ENCODE peak calls at places on chromosome 22, in seven cellular contexts. J is MCF 10A; L is CD8-positive, alpha-beta T cell; H is foreskin keratinocyte; C is AG04450; G is WTC11; D is cardiac fibroblast. B is an unnamed sample.

GRCh38 chr22:22060200-22061084 is 77.9 kb upstream of the TOP3B start:
- DNase-seq in J (peak; percentile 61), D (peak; percentile 26), H (peak; percentile 30), C (no peak), L (no peak), G (peak; percentile 93), B (peak; percentile 29)

GRCh38 chr22:46471901-46472721 is 65.3 kb downstream of the CELSR1 start:
- DNase-seq in H (peak; percentile 44), J (no peak), D (no peak), G (no peak), L (no peak), C (no peak), B (no peak)

GRCh38 chr22:23775779-23776375 is 3.2 kb downstream of the MMP11 start:
- DNase-seq in G (no peak), C (no peak), L (no peak), H (no peak), D (no peak), J (no peak), B (no peak)

GRCh38 chr22:27726726-27727449 is 74.7 kb downstream of the MN1 start:
- DNase-seq in G (no peak), H (peak; percentile 52), J (peak; percentile 84), D (peak; percentile 93), L (no peak), C (no peak), B (no peak)

GRCh38 chr22:24134090-24134846 is 47.0 kb upstream of the SUSD2 start:
- DNase-seq in H (no peak), G (no peak), C (no peak), L (peak; percentile 72), J (no peak), D (no peak), B (no peak)

GRCh38 chr22:45922661-45923060 is 54.3 kb downstream of the WNT7B start:
- DNase-seq in C (no peak), G (no peak), H (no peak), J (no peak), D (no peak), L (no peak), B (no peak)

GRCh38 chr22:26740253-26740652 is 82.9 kb downstream of the MIAT start:
- DNase-seq in J (no peak), D (no peak), L (no peak), C (no peak), H (no peak), G (no peak), B (no peak)

GRCh38 chr22:18978506-18978905 is 42.4 kb upstream of the PRODH start:
- DNase-seq in C (no peak), J (no peak), G (peak; percentile 9), H (no peak), L (no peak), D (no peak), B (no peak)

GRCh38 chr22:27273386-27273785 is 528.2 kb downstream of the MN1 start:
- DNase-seq in H (no peak), D (no peak), L (no peak), G (no peak), J (no peak), C (no peak), B (no peak)

GRCh38 chr22:20636945-20637344 is 129.5 kb downstream of the MED15 start:
- DNase-seq in H (no peak), L (no peak), G (no peak), C (no peak), D (no peak), J (no peak), B (no peak)

GRCh38 chr22:19742160-19743066 is 18.2 kb upstream of the TBX1 start:
- DNase-seq in C (no peak), H (no peak), L (no peak), G (no peak), J (no peak), D (no peak), B (no peak)

GRCh38 chr22:25388866-25389540 is 169.6 kb downstream of the CRYBB2 start:
- DNase-seq in L (no peak), J (no peak), C (no peak), H (no peak), D (no peak), G (no peak), B (no peak)

GRCh38 chr22:38214248-38215056 is 12.7 kb downstream of the MAFF start:
- DNase-seq in J (no peak), D (peak; percentile 79), H (peak; percentile 34), L (peak; percentile 50), G (peak; percentile 89), C (no peak), B (no peak)

GRCh38 chr22:42565956-42566355 is 12.2 kb downstream of the SERHL2 start:
- DNase-seq in H (no peak), J (no peak), D (no peak), C (no peak), L (no peak), G (no peak), B (no peak)

GRCh38 chr22:43476341-43476740 is 64.5 kb downstream of the MPPED1 start:
- DNase-seq in L (no peak), C (no peak), D (no peak), H (no peak), J (no peak), G (peak; percentile 49), B (no peak)

GRCh38 chr22:22348127-22348814 is 103.7 kb downstream of the VPREB1 start:
- DNase-seq in G (peak; percentile 44), D (no peak), H (no peak), J (peak; percentile 14), C (no peak), L (no peak), B (no peak)

GRCh38 chr22:43440103-43440387 is 28.2 kb downstream of the MPPED1 start:
- DNase-seq in G (no peak), J (no peak), H (no peak), L (no peak), D (no peak), C (no peak), B (no peak)

GRCh38 chr22:18023509-18024275 is 669 bp downstream of the MICAL3 start:
- DNase-seq in D (peak; percentile 86), J (peak; percentile 86), C (peak; percentile 48), H (peak; percentile 80), G (peak; percentile 67), L (no peak), B (no peak)

GRCh38 chr22:50506611-50507420 is 686 bp downstream of the LMF2 start:
- DNase-seq in J (peak; percentile 18), C (no peak), H (no peak), G (no peak), D (no peak), L (no peak), B (no peak)

GRCh38 chr22:29115682-29116313 is 43.0 kb downstream of the KREMEN1 start:
- DNase-seq in G (no peak), L (no peak), H (no peak), J (no peak), D (peak; percentile 45), C (peak; percentile 21), B (no peak)

GRCh38 chr22:26134654-26135330 is 34.5 kb upstream of the SEZ6L start:
- DNase-seq in L (no peak), G (peak; percentile 38), H (no peak), J (no peak), D (no peak), C (no peak), B (no peak)

GRCh38 chr22:38941488-38941987 is 15.9 kb upstream of the APOBEC3A start:
- DNase-seq in L (no peak), D (no peak), J (no peak), G (no peak), C (no peak), H (no peak), B (no peak)

GRCh38 chr22:44755956-44756361 is 3.6 kb downstream of the ARHGAP8 start:
- DNase-seq in L (no peak), D (no peak), C (no peak), J (no peak), H (peak; percentile 64), G (no peak), B (no peak)

GRCh38 chr22:42676059-42676607 is 26.9 kb upstream of the CYB5R3 start:
- DNase-seq in G (no peak), J (peak; percentile 72), L (no peak), H (no peak), C (no peak), D (peak; percentile 82), B (no peak)

GRCh38 chr22:49853981-49854791 is 542 bp downstream of the ZBED4 start:
- DNase-seq in G (no peak), L (no peak), J (peak; percentile 27), H (peak; percentile 11), D (peak; percentile 31), C (no peak), B (no peak)

GRCh38 chr22:42837556-42837955 is 19.5 kb downstream of the ARFGAP3 start:
- DNase-seq in D (no peak), J (no peak), L (no peak), H (no peak), C (no peak), G (no peak), B (no peak)

GRCh38 chr22:35102663-35103062 is 36.7 kb downstream of the ISX start:
- DNase-seq in G (peak; percentile 67), C (no peak), D (peak; percentile 1), L (no peak), H (peak; percentile 60), J (peak; percentile 13), B (no peak)

GRCh38 chr22:47826016-47826415 is 1063.6 kb downstream of the TBC1D22A start:
- DNase-seq in D (no peak), C (no peak), J (no peak), G (no peak), H (no peak), L (no peak), B (no peak)
- TF ChIP-seq CTCF in D (no peak), C (no peak), J (no peak), G (no peak), H (no peak), L (no peak), B (no peak)

GRCh38 chr22:31241936-31242335 is 29.8 kb downstream of the LIMK2 start:
- DNase-seq in G (no peak), C (no peak), H (peak; percentile 43), J (no peak), D (peak; percentile 47), L (no peak), B (no peak)
- TF ChIP-seq CTCF in G (no peak), C (peak; percentile 36), H (peak; percentile 20), J (no peak), D (peak; percentile 9), L (no peak), B (no peak)

DNA sequence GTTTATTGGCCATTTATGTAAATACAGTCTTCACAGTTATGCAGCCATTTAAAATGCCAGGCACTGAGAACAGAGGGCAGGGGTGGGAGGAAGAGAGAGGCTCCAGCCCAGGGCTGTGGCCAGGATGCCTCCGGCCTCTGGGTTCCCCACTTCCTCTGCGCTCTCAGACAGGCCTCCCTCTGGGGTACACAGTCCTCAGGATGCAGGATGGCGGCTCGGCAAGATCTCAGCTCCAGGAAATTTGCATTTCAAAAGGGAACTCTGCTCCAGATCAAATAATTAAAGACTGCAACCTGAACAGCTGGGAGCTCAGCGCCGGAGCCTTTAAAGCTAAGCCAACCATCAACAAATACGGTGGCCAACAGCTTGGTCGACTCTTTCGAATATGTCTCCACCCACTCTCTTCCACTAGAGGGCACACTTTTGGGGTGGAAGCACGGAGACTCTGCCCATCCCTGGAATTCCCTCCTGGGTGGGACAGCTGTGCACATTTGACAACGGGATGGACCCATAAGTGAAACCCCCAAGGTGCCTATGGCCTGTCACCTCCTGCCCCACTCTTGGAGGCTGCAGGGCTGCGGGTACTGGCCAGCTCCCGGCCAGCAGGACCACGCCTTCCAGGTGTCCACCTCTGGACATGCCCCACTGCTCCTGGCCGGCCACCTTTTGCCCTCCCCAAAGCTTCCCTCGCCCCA is 1044.7 kb downstream of the BRD1 start:
- DNase-seq in C (no peak), D (no peak), H (no peak), L (no peak), G (peak; percentile 51), J (no peak), B (no peak)
- TF ChIP-seq CTCF in C (no peak), D (no peak), H (no peak), L (no peak), G (peak; percentile 58), J (no peak), B (no peak)

GRCh38 chr22:40633036-40633435 is 3.5 kb downstream of the MRTFA start:
- DNase-seq in D (no peak), L (no peak), J (no peak), G (no peak), C (no peak), H (no peak), B (no peak)
- TF ChIP-seq CTCF in D (no peak), L (no peak), J (no peak), G (no peak), C (no peak), H (no peak), B (no peak)